ENCODE peak calls at places on chromosomes 13 and 19, in six cellular contexts. One of them, this sample, is unnamed.

GRCh38 chr19:8221161-8221560 is 12.0 kb downstream of the CERS4 start:
- DNase-seq in neural crest cell: no peak
- DNase-seq in body of pancreas: peak
- DNase-seq in mammary epithelial cell: no peak
- DNase-seq in CD8-positive, alpha-beta T cell: no peak
- DNase-seq in A549: no peak
- DNase-seq in this sample: no peak

GRCh38 chr13:42574435-42575311 is 721 bp downstream of the TNFSF11 start:
- DNase-seq in CD8-positive, alpha-beta T cell: no peak
- DNase-seq in mammary epithelial cell: no peak
- DNase-seq in A549: no peak
- DNase-seq in neural crest cell: no peak
- DNase-seq in body of pancreas: no peak
- DNase-seq in this sample: peak

GRCh38 chr13:110812111-110812868 is 98.8 kb downstream of the ING1 start:
- DNase-seq in A549: no peak
- DNase-seq in body of pancreas: no peak
- DNase-seq in CD8-positive, alpha-beta T cell: no peak
- DNase-seq in neural crest cell: no peak
- DNase-seq in mammary epithelial cell: no peak
- DNase-seq in this sample: no peak

GRCh38 chr13:50323440-50324070 is 308.3 kb downstream of the KCNRG start:
- DNase-seq in neural crest cell: no peak
- DNase-seq in CD8-positive, alpha-beta T cell: no peak
- DNase-seq in body of pancreas: no peak
- DNase-seq in A549: no peak
- DNase-seq in mammary epithelial cell: peak
- DNase-seq in this sample: no peak

GRCh38 chr19:12648088-12648487 is 18.5 kb downstream of the MAN2B1 start:
- DNase-seq in CD8-positive, alpha-beta T cell: no peak
- DNase-seq in mammary epithelial cell: no peak
- DNase-seq in body of pancreas: peak
- DNase-seq in neural crest cell: no peak
- DNase-seq in A549: no peak
- DNase-seq in this sample: no peak

GRCh38 chr13:31225998-31226675 is 26.4 kb downstream of the B3GLCT start:
- DNase-seq in A549: no peak
- DNase-seq in neural crest cell: no peak
- DNase-seq in mammary epithelial cell: no peak
- DNase-seq in body of pancreas: no peak
- DNase-seq in CD8-positive, alpha-beta T cell: no peak
- DNase-seq in this sample: no peak

GRCh38 chr13:51549050-51549449 is 35.2 kb upstream of the WDFY2 start:
- DNase-seq in CD8-positive, alpha-beta T cell: no peak
- DNase-seq in neural crest cell: no peak
- DNase-seq in body of pancreas: peak
- DNase-seq in A549: no peak
- DNase-seq in mammary epithelial cell: no peak
- DNase-seq in this sample: peak

GRCh38 chr19:51751655-51752054 is at the start of gene FPR1:
- DNase-seq in A549: no peak
- DNase-seq in body of pancreas: no peak
- DNase-seq in neural crest cell: no peak
- DNase-seq in CD8-positive, alpha-beta T cell: no peak
- DNase-seq in mammary epithelial cell: peak
- DNase-seq in this sample: no peak

GRCh38 chr13:34246511-34246910 is 428.6 kb downstream of the RFC3 start:
- DNase-seq in neural crest cell: no peak
- DNase-seq in A549: no peak
- DNase-seq in mammary epithelial cell: peak
- DNase-seq in CD8-positive, alpha-beta T cell: no peak
- DNase-seq in body of pancreas: no peak
- DNase-seq in this sample: no peak

GRCh38 chr19:45499196-45500180 is 1.2 kb downstream of the PPM1N start:
- DNase-seq in neural crest cell: peak
- DNase-seq in mammary epithelial cell: no peak
- DNase-seq in body of pancreas: no peak
- DNase-seq in A549: no peak
- DNase-seq in CD8-positive, alpha-beta T cell: no peak
- DNase-seq in this sample: peak

GRCh38 chr13:85798999-85799646 is at the start of gene SLITRK6:
- DNase-seq in CD8-positive, alpha-beta T cell: no peak
- DNase-seq in neural crest cell: no peak
- DNase-seq in body of pancreas: no peak
- DNase-seq in A549: peak
- DNase-seq in mammary epithelial cell: peak
- DNase-seq in this sample: no peak

GRCh38 chr19:17405250-17406038 is at the start of gene BST2:
- DNase-seq in CD8-positive, alpha-beta T cell: peak
- DNase-seq in body of pancreas: peak
- DNase-seq in mammary epithelial cell: no peak
- DNase-seq in A549: no peak
- DNase-seq in neural crest cell: no peak
- DNase-seq in this sample: peak

GRCh38 chr13:112588490-112589297 is 741 bp upstream of the TUBGCP3 start:
- DNase-seq in body of pancreas: peak
- DNase-seq in CD8-positive, alpha-beta T cell: no peak
- DNase-seq in A549: no peak
- DNase-seq in neural crest cell: no peak
- DNase-seq in mammary epithelial cell: no peak
- DNase-seq in this sample: no peak

GRCh38 chr13:93775507-93776108 is 549.0 kb downstream of the GPC6 start:
- DNase-seq in neural crest cell: no peak
- DNase-seq in body of pancreas: no peak
- DNase-seq in CD8-positive, alpha-beta T cell: no peak
- DNase-seq in A549: no peak
- DNase-seq in mammary epithelial cell: no peak
- DNase-seq in this sample: no peak

GRCh38 chr13:20271441-20271840 is 39.3 kb upstream of the GJB6 start:
- DNase-seq in A549: no peak
- DNase-seq in body of pancreas: no peak
- DNase-seq in mammary epithelial cell: no peak
- DNase-seq in neural crest cell: no peak
- DNase-seq in CD8-positive, alpha-beta T cell: no peak
- DNase-seq in this sample: no peak

GRCh38 chr19:55340784-55341147 is 1.1 kb downstream of the KMT5C start:
- DNase-seq in CD8-positive, alpha-beta T cell: no peak
- DNase-seq in A549: no peak
- DNase-seq in body of pancreas: no peak
- DNase-seq in neural crest cell: peak
- DNase-seq in mammary epithelial cell: no peak
- DNase-seq in this sample: no peak

GRCh38 chr13:91078093-91078679 is 269.3 kb upstream of the MIR17HG start:
- DNase-seq in body of pancreas: no peak
- DNase-seq in neural crest cell: no peak
- DNase-seq in mammary epithelial cell: no peak
- DNase-seq in CD8-positive, alpha-beta T cell: no peak
- DNase-seq in A549: peak
- DNase-seq in this sample: peak
- TF ChIP-seq CTCF in body of pancreas: no peak
- TF ChIP-seq CTCF in neural crest cell: peak
- TF ChIP-seq CTCF in mammary epithelial cell: peak
- TF ChIP-seq CTCF in CD8-positive, alpha-beta T cell: no peak
- TF ChIP-seq CTCF in A549: peak
- TF ChIP-seq CTCF in this sample: peak

DNA sequence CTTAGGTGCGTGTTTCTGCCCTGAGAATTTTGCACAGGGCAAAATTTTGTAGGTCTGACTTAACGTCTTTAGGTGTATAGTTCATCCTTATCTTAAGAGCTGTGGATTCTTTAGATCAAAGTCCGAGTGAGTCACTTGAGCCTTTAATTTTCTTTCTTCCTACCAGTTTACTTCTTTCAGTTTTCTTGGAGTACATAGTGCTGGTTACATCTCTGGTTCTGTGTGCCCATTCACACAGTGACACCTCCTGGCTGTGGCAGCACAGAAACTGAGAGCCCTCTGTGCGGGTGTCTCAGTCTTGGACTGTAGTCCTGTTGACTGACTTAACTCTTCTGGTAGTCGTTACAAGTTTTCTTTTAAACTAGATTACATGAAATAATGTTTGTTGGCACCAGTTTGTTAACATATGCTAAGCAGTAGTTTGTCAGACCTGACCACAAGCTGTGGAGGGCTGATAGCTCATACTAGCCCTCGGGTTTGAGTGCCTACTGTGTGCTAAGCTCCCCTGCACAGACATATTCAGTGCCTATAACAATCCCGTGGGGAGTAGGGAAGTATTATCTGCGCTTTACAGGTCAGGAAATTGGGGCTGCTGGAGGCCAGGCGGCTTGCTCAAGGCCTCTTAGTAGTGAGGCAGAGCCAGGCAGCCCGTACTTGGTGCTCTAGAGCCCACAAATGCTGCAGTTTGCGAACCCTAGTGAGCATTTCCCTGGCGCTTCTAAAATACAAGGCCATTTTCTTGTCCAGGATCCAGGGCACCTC is 1.6 kb downstream of the GATAD2A start:
- DNase-seq in body of pancreas: peak
- DNase-seq in mammary epithelial cell: peak
- DNase-seq in neural crest cell: no peak
- DNase-seq in CD8-positive, alpha-beta T cell: peak
- DNase-seq in A549: no peak
- DNase-seq in this sample: no peak
- TF ChIP-seq CTCF in body of pancreas: peak
- TF ChIP-seq CTCF in mammary epithelial cell: peak
- TF ChIP-seq CTCF in neural crest cell: no peak
- TF ChIP-seq CTCF in CD8-positive, alpha-beta T cell: no peak
- TF ChIP-seq CTCF in A549: peak
- TF ChIP-seq CTCF in this sample: peak

GRCh38 chr13:23599083-23599925 is 29.1 kb downstream of the TNFRSF19 start:
- DNase-seq in A549: no peak
- DNase-seq in body of pancreas: no peak
- DNase-seq in neural crest cell: no peak
- DNase-seq in CD8-positive, alpha-beta T cell: no peak
- DNase-seq in mammary epithelial cell: no peak
- DNase-seq in this sample: no peak
- TF ChIP-seq CTCF in A549: no peak
- TF ChIP-seq CTCF in body of pancreas: no peak
- TF ChIP-seq CTCF in neural crest cell: no peak
- TF ChIP-seq CTCF in CD8-positive, alpha-beta T cell: no peak
- TF ChIP-seq CTCF in mammary epithelial cell: no peak
- TF ChIP-seq CTCF in this sample: no peak

DNA sequence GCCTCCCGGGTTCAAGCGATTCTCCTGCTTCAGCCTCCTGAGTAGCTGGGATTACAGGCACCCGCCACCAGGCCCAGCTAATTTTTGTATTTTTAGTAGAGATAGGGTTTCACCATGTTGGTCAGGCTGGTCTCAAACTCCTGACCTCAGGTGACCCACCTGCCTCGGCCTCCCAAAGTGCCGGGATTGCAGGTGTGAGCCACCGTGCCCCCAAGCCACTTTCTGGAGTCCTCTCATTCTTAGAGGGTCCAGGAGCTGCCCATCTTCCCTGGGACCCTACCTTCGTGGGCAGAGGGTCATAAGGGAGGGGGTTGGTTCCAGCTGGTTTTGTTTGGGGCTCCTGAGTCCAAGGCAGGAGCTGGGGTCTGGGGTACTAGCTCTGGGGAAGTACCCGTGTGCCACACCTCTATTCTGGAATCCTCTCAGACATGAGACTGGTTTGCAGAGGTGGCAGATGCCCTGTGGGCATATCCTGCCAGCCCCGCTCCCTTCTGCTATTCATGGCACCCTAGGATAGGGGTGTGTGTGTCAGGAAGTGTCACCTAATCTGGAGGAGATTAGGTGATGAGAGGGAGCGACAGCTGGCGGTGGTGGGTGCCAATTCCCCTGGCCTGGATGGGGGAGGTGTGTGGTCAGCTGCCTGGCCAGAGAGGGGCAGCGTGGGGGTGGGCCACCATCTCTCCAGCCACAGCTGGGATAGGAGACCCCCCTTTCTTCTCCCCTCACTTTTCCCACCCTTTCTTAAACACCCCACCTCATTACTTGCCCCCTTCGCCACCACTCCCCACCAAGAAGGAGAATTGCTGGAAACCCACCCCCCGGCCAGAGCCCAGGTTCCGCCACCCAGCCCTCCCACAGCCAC is 2.1 kb downstream of the PRMT1 start:
- DNase-seq in CD8-positive, alpha-beta T cell: no peak
- DNase-seq in neural crest cell: no peak
- DNase-seq in body of pancreas: no peak
- DNase-seq in mammary epithelial cell: no peak
- DNase-seq in A549: no peak
- DNase-seq in this sample: no peak
- TF ChIP-seq CTCF in CD8-positive, alpha-beta T cell: no peak
- TF ChIP-seq CTCF in neural crest cell: no peak
- TF ChIP-seq CTCF in body of pancreas: no peak
- TF ChIP-seq CTCF in mammary epithelial cell: no peak
- TF ChIP-seq CTCF in A549: no peak
- TF ChIP-seq CTCF in this sample: no peak

GRCh38 chr19:918152-918437 is 962 bp downstream of the KISS1R start:
- DNase-seq in mammary epithelial cell: no peak
- DNase-seq in neural crest cell: no peak
- DNase-seq in CD8-positive, alpha-beta T cell: no peak
- DNase-seq in A549: no peak
- DNase-seq in body of pancreas: no peak
- DNase-seq in this sample: no peak

GRCh38 chr19:918481-919156 is 1.5 kb downstream of the KISS1R start:
- DNase-seq in mammary epithelial cell: no peak
- DNase-seq in body of pancreas: no peak
- DNase-seq in CD8-positive, alpha-beta T cell: no peak
- DNase-seq in A549: no peak
- DNase-seq in neural crest cell: no peak
- DNase-seq in this sample: no peak

GRCh38 chr19:916645-917322 is 349 bp upstream of the KISS1R start:
- DNase-seq in body of pancreas: no peak
- DNase-seq in CD8-positive, alpha-beta T cell: no peak
- DNase-seq in mammary epithelial cell: no peak
- DNase-seq in neural crest cell: no peak
- DNase-seq in A549: no peak
- DNase-seq in this sample: no peak

GRCh38 chr19:919157-920050 is 2.3 kb downstream of the KISS1R start:
- DNase-seq in mammary epithelial cell: peak
- DNase-seq in body of pancreas: no peak
- DNase-seq in neural crest cell: no peak
- DNase-seq in CD8-positive, alpha-beta T cell: no peak
- DNase-seq in A549: no peak
- DNase-seq in this sample: peak

GRCh38 chr19:917323-918151 is at the start of gene KISS1R:
- DNase-seq in mammary epithelial cell: no peak
- DNase-seq in neural crest cell: peak
- DNase-seq in A549: peak
- DNase-seq in body of pancreas: no peak
- DNase-seq in CD8-positive, alpha-beta T cell: no peak
- DNase-seq in this sample: peak
- TF ChIP-seq CTCF in mammary epithelial cell: peak
- TF ChIP-seq CTCF in neural crest cell: peak
- TF ChIP-seq CTCF in A549: peak
- TF ChIP-seq CTCF in body of pancreas: peak
- TF ChIP-seq CTCF in CD8-positive, alpha-beta T cell: peak
- TF ChIP-seq CTCF in this sample: peak

GRCh38 chr19:10431254-10431942 is 11.1 kb downstream of the PDE4A start:
- DNase-seq in neural crest cell: no peak
- DNase-seq in A549: no peak
- DNase-seq in body of pancreas: peak
- DNase-seq in CD8-positive, alpha-beta T cell: no peak
- DNase-seq in mammary epithelial cell: no peak
- DNase-seq in this sample: peak
- TF ChIP-seq CTCF in neural crest cell: no peak
- TF ChIP-seq CTCF in A549: no peak
- TF ChIP-seq CTCF in body of pancreas: peak
- TF ChIP-seq CTCF in CD8-positive, alpha-beta T cell: no peak
- TF ChIP-seq CTCF in mammary epithelial cell: no peak
- TF ChIP-seq CTCF in this sample: no peak